ENCODE peak calls at places on chromosomes 3 and 15, in four cellular contexts. One of them, this sample, is unnamed.

GRCh38 chr3:69116897-69117296 is 5.5 kb downstream of the LMOD3 start:
- DNase-seq in stimulated activated CD4-positive, alpha-beta T cell treated with anti-CD3 and anti-CD28 coated beads, Interleukin-1b, Interleukin-23, amount 100 ng/mL, for 1 hour: no peak
- DNase-seq in cardiac septum: no peak
- DNase-seq in fibroblast of the aortic adventitia: no peak
- DNase-seq in this sample: peak; percentile 80

GRCh38 chr3:191263365-191263764 is 64.3 kb downstream of the OSTN start:
- DNase-seq in stimulated activated CD4-positive, alpha-beta T cell treated with anti-CD3 and anti-CD28 coated beads, Interleukin-1b, Interleukin-23, amount 100 ng/mL, for 1 hour: no peak
- DNase-seq in cardiac septum: no peak
- DNase-seq in fibroblast of the aortic adventitia: no peak
- DNase-seq in this sample: no peak

GRCh38 chr15:28133281-28133680 is 34.2 kb upstream of the OCA2 start:
- DNase-seq in cardiac septum: no peak
- DNase-seq in stimulated activated CD4-positive, alpha-beta T cell treated with anti-CD3 and anti-CD28 coated beads, Interleukin-1b, Interleukin-23, amount 100 ng/mL, for 1 hour: no peak
- DNase-seq in fibroblast of the aortic adventitia: peak; percentile 41
- DNase-seq in this sample: no peak

GRCh38 chr15:28978011-28978378 is 92.2 kb downstream of the APBA2 start:
- DNase-seq in stimulated activated CD4-positive, alpha-beta T cell treated with anti-CD3 and anti-CD28 coated beads, Interleukin-1b, Interleukin-23, amount 100 ng/mL, for 1 hour: no peak
- DNase-seq in cardiac septum: no peak
- DNase-seq in fibroblast of the aortic adventitia: no peak
- DNase-seq in this sample: no peak

GRCh38 chr3:139006051-139006716 is at the start of gene PRR23A:
- DNase-seq in cardiac septum: no peak
- DNase-seq in stimulated activated CD4-positive, alpha-beta T cell treated with anti-CD3 and anti-CD28 coated beads, Interleukin-1b, Interleukin-23, amount 100 ng/mL, for 1 hour: no peak
- DNase-seq in fibroblast of the aortic adventitia: no peak
- DNase-seq in this sample: no peak

GRCh38 chr3:177597325-177598109 is 400.2 kb upstream of the TBL1XR1 start:
- DNase-seq in fibroblast of the aortic adventitia: peak; percentile 98
- DNase-seq in cardiac septum: no peak
- DNase-seq in stimulated activated CD4-positive, alpha-beta T cell treated with anti-CD3 and anti-CD28 coated beads, Interleukin-1b, Interleukin-23, amount 100 ng/mL, for 1 hour: no peak
- DNase-seq in this sample: peak; percentile 91

GRCh38 chr3:147943265-147943945 is 534.2 kb downstream of the ZIC1 start:
- DNase-seq in fibroblast of the aortic adventitia: peak; percentile 90
- DNase-seq in stimulated activated CD4-positive, alpha-beta T cell treated with anti-CD3 and anti-CD28 coated beads, Interleukin-1b, Interleukin-23, amount 100 ng/mL, for 1 hour: no peak
- DNase-seq in cardiac septum: no peak
- DNase-seq in this sample: peak; percentile 84

GRCh38 chr15:51737538-51738305 is at the start of gene LYSMD2:
- DNase-seq in cardiac septum: peak; percentile 92
- DNase-seq in fibroblast of the aortic adventitia: no peak
- DNase-seq in stimulated activated CD4-positive, alpha-beta T cell treated with anti-CD3 and anti-CD28 coated beads, Interleukin-1b, Interleukin-23, amount 100 ng/mL, for 1 hour: no peak
- DNase-seq in this sample: peak; percentile 51

GRCh38 chr15:52008698-52009434 is 10.2 kb upstream of the MAPK6 start:
- DNase-seq in fibroblast of the aortic adventitia: no peak
- DNase-seq in stimulated activated CD4-positive, alpha-beta T cell treated with anti-CD3 and anti-CD28 coated beads, Interleukin-1b, Interleukin-23, amount 100 ng/mL, for 1 hour: no peak
- DNase-seq in cardiac septum: no peak
- DNase-seq in this sample: no peak

GRCh38 chr3:26712211-26713026 is 89.8 kb downstream of the LRRC3B start:
- DNase-seq in stimulated activated CD4-positive, alpha-beta T cell treated with anti-CD3 and anti-CD28 coated beads, Interleukin-1b, Interleukin-23, amount 100 ng/mL, for 1 hour: no peak
- DNase-seq in fibroblast of the aortic adventitia: peak; percentile 6
- DNase-seq in cardiac septum: no peak
- DNase-seq in this sample: peak; percentile 11

GRCh38 chr15:84824260-84824690 is 7.1 kb downstream of the ALPK3 start:
- DNase-seq in cardiac septum: no peak
- DNase-seq in fibroblast of the aortic adventitia: peak; percentile 85
- DNase-seq in stimulated activated CD4-positive, alpha-beta T cell treated with anti-CD3 and anti-CD28 coated beads, Interleukin-1b, Interleukin-23, amount 100 ng/mL, for 1 hour: no peak
- DNase-seq in this sample: no peak

GRCh38 chr3:173789530-173789929 is 392.0 kb downstream of the NLGN1 start:
- DNase-seq in cardiac septum: no peak
- DNase-seq in stimulated activated CD4-positive, alpha-beta T cell treated with anti-CD3 and anti-CD28 coated beads, Interleukin-1b, Interleukin-23, amount 100 ng/mL, for 1 hour: no peak
- DNase-seq in fibroblast of the aortic adventitia: peak; percentile 21
- DNase-seq in this sample: peak; percentile 45

GRCh38 chr15:31338879-31339557 is 12.4 kb downstream of the KLF13 start:
- DNase-seq in fibroblast of the aortic adventitia: peak; percentile 83
- DNase-seq in stimulated activated CD4-positive, alpha-beta T cell treated with anti-CD3 and anti-CD28 coated beads, Interleukin-1b, Interleukin-23, amount 100 ng/mL, for 1 hour: no peak
- DNase-seq in cardiac septum: peak; percentile 90
- DNase-seq in this sample: peak; percentile 85

GRCh38 chr15:73985101-73985873 is 6.8 kb downstream of the STOML1 start:
- DNase-seq in stimulated activated CD4-positive, alpha-beta T cell treated with anti-CD3 and anti-CD28 coated beads, Interleukin-1b, Interleukin-23, amount 100 ng/mL, for 1 hour: no peak
- DNase-seq in fibroblast of the aortic adventitia: peak; percentile 55
- DNase-seq in cardiac septum: no peak
- DNase-seq in this sample: peak; percentile 85

GRCh38 chr15:61537337-61537736 is 308.2 kb upstream of the RORA start:
- DNase-seq in cardiac septum: no peak
- DNase-seq in stimulated activated CD4-positive, alpha-beta T cell treated with anti-CD3 and anti-CD28 coated beads, Interleukin-1b, Interleukin-23, amount 100 ng/mL, for 1 hour: no peak
- DNase-seq in fibroblast of the aortic adventitia: no peak
- DNase-seq in this sample: no peak

GRCh38 chr3:39125837-39126500 is 18.5 kb downstream of the TTC21A start:
- DNase-seq in fibroblast of the aortic adventitia: peak; percentile 35
- DNase-seq in stimulated activated CD4-positive, alpha-beta T cell treated with anti-CD3 and anti-CD28 coated beads, Interleukin-1b, Interleukin-23, amount 100 ng/mL, for 1 hour: no peak
- DNase-seq in cardiac septum: peak; percentile 17
- DNase-seq in this sample: peak; percentile 34

GRCh38 chr3:138440596-138440995 is 6.2 kb downstream of the ESYT3 start:
- DNase-seq in cardiac septum: no peak
- DNase-seq in fibroblast of the aortic adventitia: peak; percentile 33
- DNase-seq in stimulated activated CD4-positive, alpha-beta T cell treated with anti-CD3 and anti-CD28 coated beads, Interleukin-1b, Interleukin-23, amount 100 ng/mL, for 1 hour: no peak
- DNase-seq in this sample: no peak

GRCh38 chr15:86802244-86802643 is 722.6 kb downstream of the AGBL1 start:
- DNase-seq in stimulated activated CD4-positive, alpha-beta T cell treated with anti-CD3 and anti-CD28 coated beads, Interleukin-1b, Interleukin-23, amount 100 ng/mL, for 1 hour: no peak
- DNase-seq in fibroblast of the aortic adventitia: no peak
- DNase-seq in cardiac septum: no peak
- DNase-seq in this sample: no peak

GRCh38 chr15:96109820-96110219 is 220.7 kb upstream of the NR2F2 start:
- DNase-seq in cardiac septum: no peak
- DNase-seq in fibroblast of the aortic adventitia: no peak
- DNase-seq in stimulated activated CD4-positive, alpha-beta T cell treated with anti-CD3 and anti-CD28 coated beads, Interleukin-1b, Interleukin-23, amount 100 ng/mL, for 1 hour: no peak
- DNase-seq in this sample: no peak

This sample was measured in mammary epithelial cell.